ENCODE peak calls at places on chromosomes 4 and X, in nine cellular contexts. V is cardiac muscle cell, C is fibroblast of pulmonary artery, J is AG04450, T is choroid plexus epithelial cell, E is Peyer's patch, D is NB4, Y is retinal pigment epithelial cell, M is A549. B is an unnamed sample.

GRCh38 chr4:30116401-30116800 is 603.8 kb upstream of the PCDH7 start:
- DNase-seq in V (no peak), C (no peak), J (no peak), T (no peak), E (no peak), D (no peak), Y (no peak), M (no peak), B (no peak)

GRCh38 chr4:6095023-6095817 is 77.0 kb upstream of the C4orf50 start:
- DNase-seq in V (peak; percentile 6), C (no peak), J (no peak), T (no peak), E (no peak), D (peak; percentile 46), Y (peak; percentile 56), M (no peak), B (no peak)

GRCh38 chr4:159035570-159035969 is 67.3 kb upstream of the RAPGEF2 start:
- DNase-seq in V (no peak), C (no peak), J (no peak), T (no peak), E (no peak), D (no peak), Y (no peak), M (no peak), B (no peak)

GRCh38 chr4:176883681-176884418 is 91.1 kb upstream of the VEGFC start:
- DNase-seq in V (peak; percentile 31), C (peak; percentile 57), J (peak; percentile 51), T (peak; percentile 71), E (no peak), D (no peak), Y (peak; percentile 41), M (peak; percentile 8), B (peak; percentile 98)

GRCh38 chr4:181784881-181785280 is 458.3 kb upstream of the TENM3 start:
- DNase-seq in V (no peak), C (no peak), J (no peak), T (no peak), E (no peak), D (no peak), Y (peak; percentile 69), M (no peak), B (no peak)

GRCh38 chr4:7068883-7069282 is 1.0 kb upstream of the GRPEL1 start:
- DNase-seq in V (no peak), C (no peak), J (no peak), T (no peak), E (no peak), D (no peak), Y (no peak), M (no peak), B (no peak)

GRCh38 chr4:121913667-121914066 is 38.2 kb downstream of the TRPC3 start:
- DNase-seq in V (no peak), C (no peak), J (no peak), T (no peak), E (no peak), D (no peak), Y (no peak), M (no peak), B (no peak)

GRCh38 chr4:176277162-176277904 is 8.3 kb upstream of the ASB5 start:
- DNase-seq in V (peak; percentile 74), C (peak; percentile 73), J (peak; percentile 43), T (peak; percentile 83), E (no peak), D (peak; percentile 22), Y (no peak), M (peak; percentile 55), B (no peak)

GRCh38 chrX:150704030-150704613 is 10.9 kb downstream of the MTMR1 start:
- DNase-seq in V (peak; percentile 54), C (peak; percentile 75), J (no peak), T (peak; percentile 63), E (no peak), D (no peak), Y (peak; percentile 22), M (no peak), B (no peak)

GRCh38 chr4:150501019-150501727 is 80.8 kb upstream of the MAB21L2 start:
- DNase-seq in V (peak; percentile 87), C (peak; percentile 89), J (peak; percentile 39), T (peak; percentile 91), E (no peak), D (peak; percentile 66), Y (no peak), M (peak; percentile 8), B (peak; percentile 37)

GRCh38 chrX:129932137-129932791 is 26.3 kb downstream of the UTP14A start:
- DNase-seq in V (peak; percentile 93), C (peak; percentile 88), J (peak; percentile 63), T (peak; percentile 89), E (peak; percentile 89), D (peak; percentile 91), Y (peak; percentile 43), M (peak; percentile 80), B (peak; percentile 38)

GRCh38 chr4:40749717-40750460 is at the start of gene NSUN7:
- DNase-seq in V (peak; percentile 26), C (no peak), J (no peak), T (peak; percentile 15), E (peak; percentile 55), D (peak; percentile 24), Y (no peak), M (peak; percentile 20), B (no peak)

GRCh38 chr4:174119051-174119450 is 164.4 kb downstream of the FBXO8 start:
- DNase-seq in V (peak; percentile 87), C (peak; percentile 87), J (no peak), T (peak; percentile 65), E (no peak), D (peak; percentile 61), Y (no peak), M (no peak), B (peak; percentile 26)

GRCh38 chr4:163107754-163108153 is 58.9 kb downstream of the NAF1 start:
- DNase-seq in V (peak; percentile 33), C (peak; percentile 51), J (no peak), T (peak; percentile 53), E (no peak), D (peak; percentile 32), Y (peak; percentile 4), M (no peak), B (no peak)

GRCh38 chr4:2832309-2832980 is 11.2 kb upstream of the ADD1 start:
- DNase-seq in V (no peak), C (no peak), J (no peak), T (no peak), E (peak; percentile 74), D (no peak), Y (no peak), M (no peak), B (no peak)

DNA sequence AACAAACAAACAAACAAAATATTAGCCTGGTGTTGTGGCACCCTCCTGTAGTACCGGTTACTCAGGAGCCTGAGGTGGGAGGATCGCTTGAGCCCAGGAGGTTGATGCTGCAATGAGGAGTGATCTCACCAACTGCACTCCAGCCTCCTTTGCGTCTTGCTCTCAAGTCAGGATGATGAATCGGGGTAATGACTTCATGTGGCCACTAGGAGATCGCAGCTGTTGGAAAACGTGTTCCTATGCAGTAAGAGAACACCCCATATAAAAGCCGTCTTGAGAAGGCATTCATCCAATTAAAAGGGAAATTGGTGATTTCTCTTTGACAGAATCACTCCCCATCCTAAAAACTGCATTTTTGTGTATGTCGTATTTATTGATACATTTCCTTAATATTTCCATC is 6.9 kb downstream of the CCNB3 start:
- DNase-seq in V (peak; percentile 29), C (peak; percentile 31), J (no peak), T (peak; percentile 47), E (no peak), D (peak; percentile 27), Y (no peak), M (no peak), B (no peak)
- TF ChIP-seq CTCF in V (peak; percentile 25), C (peak; percentile 32), J (peak; percentile 22), T (peak; percentile 46), E (no peak), D (peak; percentile 23), Y (peak; percentile 37), M (peak; percentile 6), B (peak; percentile 30)

DNA sequence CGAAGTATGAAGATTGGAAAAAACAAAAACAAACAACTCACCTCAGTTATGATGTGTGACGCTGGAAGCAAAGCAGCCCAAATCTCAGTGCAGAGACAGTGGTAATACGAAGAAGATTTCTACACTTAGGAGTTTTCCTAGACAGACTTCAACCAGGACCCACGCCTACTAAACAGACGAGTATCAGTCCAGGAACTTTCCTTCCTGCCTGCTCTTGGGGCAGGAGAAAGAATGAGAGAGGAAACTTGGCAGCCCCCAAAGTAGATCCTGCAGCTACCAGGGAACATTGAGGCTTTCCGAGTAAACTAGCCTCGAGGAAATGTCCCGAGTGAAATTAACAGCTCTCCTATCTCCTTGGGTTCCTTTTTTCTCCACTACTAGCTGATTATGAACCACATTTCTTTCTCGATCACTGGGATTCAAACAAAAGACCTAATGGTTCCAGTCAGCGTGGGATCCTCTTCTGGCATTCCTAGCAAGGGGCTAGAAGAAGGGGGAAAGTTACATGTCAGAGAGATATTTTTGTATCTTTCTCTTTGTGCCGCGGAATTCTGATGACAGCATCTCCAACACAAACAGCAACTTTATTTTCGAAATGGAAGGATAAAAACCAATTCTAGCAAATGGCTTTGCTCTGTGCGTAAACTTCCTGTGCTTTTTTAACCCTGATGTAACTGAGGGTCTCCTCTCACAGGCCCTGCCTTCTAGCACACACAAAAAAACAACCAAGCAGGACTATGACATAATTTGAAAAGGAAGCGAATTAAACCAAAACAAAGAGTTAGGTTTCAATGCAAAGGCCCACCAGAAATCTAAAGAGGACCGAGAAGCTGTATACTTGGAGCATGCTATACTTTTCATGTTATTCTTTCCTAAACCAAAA is 53.2 kb downstream of the PPM1K start:
- DNase-seq in V (peak; percentile 57), C (peak; percentile 38), J (no peak), T (peak; percentile 40), E (no peak), D (no peak), Y (no peak), M (no peak), B (no peak)
- H3K4me3 ChIP-seq in V (no peak overlapping the region), C (peak overlapping the region; percentile 36), J (peak overlapping the region; percentile 44), T (peak overlapping the region; percentile 44), E (peak overlapping the region; percentile 10), D (no peak overlapping the region), Y (no peak overlapping the region), M (no peak overlapping the region), B (peak overlapping the region; percentile 7)

DNA sequence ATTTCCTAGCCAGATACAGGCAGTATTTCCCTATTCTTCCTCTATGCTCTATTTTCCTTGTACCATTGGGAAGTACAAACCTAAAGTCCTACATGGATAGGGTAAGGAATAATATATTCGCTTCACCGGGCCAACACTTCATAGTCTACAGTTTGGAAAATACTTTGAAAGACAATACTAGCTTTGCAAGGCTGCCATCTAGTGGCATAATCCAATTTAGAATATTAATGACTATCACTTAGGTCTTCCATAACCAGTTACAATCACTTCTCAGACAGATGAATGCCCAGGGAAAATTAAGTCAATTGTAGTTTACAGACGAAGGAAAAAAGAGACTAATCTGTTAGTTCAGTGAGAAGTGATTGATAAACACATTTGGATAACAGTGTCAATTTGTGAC is 141.0 kb upstream of the FAM47C start:
- DNase-seq in V (peak; percentile 27), C (peak; percentile 33), J (no peak), T (peak; percentile 41), E (no peak), D (peak; percentile 31), Y (no peak), M (peak; percentile 2), B (no peak)
- TF ChIP-seq CTCF in V (peak; percentile 36), C (peak; percentile 41), J (peak; percentile 51), T (peak; percentile 39), E (peak; percentile 51), D (no peak), Y (peak; percentile 43), M (peak; percentile 54), B (peak; percentile 40)

GRCh38 chrX:132769609-132770008 is 188.8 kb downstream of the HS6ST2 start:
- DNase-seq in V (no peak), C (no peak), J (no peak), T (no peak), E (no peak), D (no peak), Y (no peak), M (no peak), B (no peak)
- H3K4me3 ChIP-seq in V (no peak overlapping the region), C (no peak overlapping the region), J (no peak overlapping the region), T (no peak overlapping the region), E (no peak overlapping the region), D (no peak overlapping the region), Y (no peak overlapping the region), M (no peak overlapping the region), B (no peak overlapping the region)

B was measured in BJ.